ENCODE peak calls at places on chromosomes 13 and 19, in four cellular contexts. One of them, this sample, is unnamed.

GRCh38 chr13:102042746-102043145 is 359.1 kb downstream of the FGF14 start:
- DNase-seq in breast epithelium: no peak
- DNase-seq in endodermal cell: no peak
- DNase-seq in AG09309: no peak
- DNase-seq in this sample: no peak

GRCh38 chr19:46515879-46516350 is 20.2 kb upstream of the PNMA8B start:
- DNase-seq in breast epithelium: no peak
- DNase-seq in AG09309: no peak
- DNase-seq in endodermal cell: no peak
- DNase-seq in this sample: no peak

GRCh38 chr13:76038920-76039716 is 403.0 kb downstream of the LMO7 start:
- DNase-seq in breast epithelium: no peak
- DNase-seq in endodermal cell: peak; percentile 73
- DNase-seq in AG09309: no peak
- DNase-seq in this sample: no peak

GRCh38 chr13:26749285-26749684 is 11.3 kb downstream of the GPR12 start:
- DNase-seq in endodermal cell: peak; percentile 72
- DNase-seq in AG09309: no peak
- DNase-seq in breast epithelium: no peak
- DNase-seq in this sample: no peak

GRCh38 chr19:3636962-3637361 is 10.4 kb upstream of the CACTIN start:
- DNase-seq in breast epithelium: no peak
- DNase-seq in AG09309: no peak
- DNase-seq in endodermal cell: no peak
- DNase-seq in this sample: no peak

GRCh38 chr19:43691755-43692154 is 21.8 kb upstream of the PLAUR start:
- DNase-seq in breast epithelium: no peak
- DNase-seq in AG09309: no peak
- DNase-seq in endodermal cell: no peak
- DNase-seq in this sample: no peak

GRCh38 chr13:33032037-33032625 is 15.9 kb downstream of the KL start:
- DNase-seq in breast epithelium: no peak
- DNase-seq in AG09309: peak; percentile 34
- DNase-seq in endodermal cell: no peak
- DNase-seq in this sample: no peak

GRCh38 chr19:35716985-35717664 is 678 bp upstream of the KMT2B start:
- DNase-seq in endodermal cell: peak; percentile 99
- DNase-seq in breast epithelium: peak; percentile 93
- DNase-seq in AG09309: peak; percentile 33
- DNase-seq in this sample: peak; percentile 84

GRCh38 chr19:8305798-8306197 is 2.4 kb downstream of the CD320 start:
- DNase-seq in breast epithelium: peak; percentile 14
- DNase-seq in endodermal cell: no peak
- DNase-seq in AG09309: no peak
- DNase-seq in this sample: no peak

GRCh38 chr13:23558675-23559536 is 11.3 kb upstream of the TNFRSF19 start:
- DNase-seq in breast epithelium: no peak
- DNase-seq in endodermal cell: no peak
- DNase-seq in AG09309: peak; percentile 76
- DNase-seq in this sample: no peak

GRCh38 chr19:7340959-7341837 is 7.5 kb upstream of the ARHGEF18 start:
- DNase-seq in breast epithelium: peak; percentile 73
- DNase-seq in endodermal cell: peak; percentile 98
- DNase-seq in AG09309: no peak
- DNase-seq in this sample: peak; percentile 28

GRCh38 chr19:17671906-17672305 is 16.2 kb downstream of the UNC13A start:
- DNase-seq in endodermal cell: peak; percentile 84
- DNase-seq in AG09309: no peak
- DNase-seq in breast epithelium: no peak
- DNase-seq in this sample: no peak

GRCh38 chr19:5212101-5212500 is 128.5 kb downstream of the PTPRS start:
- DNase-seq in breast epithelium: no peak
- DNase-seq in endodermal cell: no peak
- DNase-seq in AG09309: no peak
- DNase-seq in this sample: no peak

GRCh38 chr13:42123600-42123999 is 75.2 kb downstream of the DGKH start:
- DNase-seq in breast epithelium: no peak
- DNase-seq in AG09309: no peak
- DNase-seq in endodermal cell: no peak
- DNase-seq in this sample: no peak

GRCh38 chr19:24159707-24160106 is 72.7 kb downstream of the ZNF254 start:
- DNase-seq in endodermal cell: peak; percentile 37
- DNase-seq in breast epithelium: no peak
- DNase-seq in AG09309: no peak
- DNase-seq in this sample: peak; percentile 40

GRCh38 chr19:17902701-17903100 is 30.1 kb upstream of the CCDC124 start:
- DNase-seq in endodermal cell: no peak
- DNase-seq in AG09309: peak; percentile 31
- DNase-seq in breast epithelium: no peak
- DNase-seq in this sample: no peak

GRCh38 chr19:51948979-51949378 is 21.7 kb downstream of the ZNF613 start:
- DNase-seq in endodermal cell: no peak
- DNase-seq in breast epithelium: no peak
- DNase-seq in AG09309: no peak
- DNase-seq in this sample: no peak

GRCh38 chr19:42267644-42268141 is 1.4 kb upstream of the CIC start:
- DNase-seq in endodermal cell: no peak
- DNase-seq in AG09309: no peak
- DNase-seq in breast epithelium: no peak
- DNase-seq in this sample: no peak

GRCh38 chr13:44331912-44332840 is 41.4 kb upstream of the SERP2 start:
- DNase-seq in AG09309: no peak
- DNase-seq in endodermal cell: no peak
- DNase-seq in breast epithelium: no peak
- DNase-seq in this sample: no peak

GRCh38 chr19:46755077-46755852 is 9.0 kb upstream of the STRN4 start:
- DNase-seq in endodermal cell: no peak
- DNase-seq in breast epithelium: no peak
- DNase-seq in AG09309: peak; percentile 25
- DNase-seq in this sample: no peak

GRCh38 chr19:41995959-41996797 is 2.1 kb upstream of the ATP1A3 start:
- DNase-seq in AG09309: no peak
- DNase-seq in endodermal cell: peak; percentile 78
- DNase-seq in breast epithelium: no peak
- DNase-seq in this sample: no peak

GRCh38 chr13:62837895-62838294 is 1422.2 kb upstream of the PCDH20 start:
- DNase-seq in AG09309: no peak
- DNase-seq in endodermal cell: no peak
- DNase-seq in breast epithelium: no peak
- DNase-seq in this sample: no peak

GRCh38 chr19:50547385-50548190 is 20.6 kb downstream of the LRRC4B start:
- DNase-seq in AG09309: no peak
- DNase-seq in endodermal cell: peak; percentile 47
- DNase-seq in breast epithelium: no peak
- DNase-seq in this sample: no peak

GRCh38 chr13:37457594-37457993 is 141.0 kb downstream of the POSTN start:
- DNase-seq in breast epithelium: no peak
- DNase-seq in endodermal cell: no peak
- DNase-seq in AG09309: no peak
- DNase-seq in this sample: no peak

GRCh38 chr19:15015946-15016542 is 33.2 kb upstream of the CASP14 start:
- DNase-seq in AG09309: no peak
- DNase-seq in breast epithelium: no peak
- DNase-seq in endodermal cell: peak; percentile 82
- DNase-seq in this sample: no peak

GRCh38 chr13:73162912-73163911 is 104.4 kb downstream of the KLF5 start:
- DNase-seq in AG09309: no peak
- DNase-seq in endodermal cell: no peak
- DNase-seq in breast epithelium: no peak
- DNase-seq in this sample: no peak

GRCh38 chr13:24230428-24231072 is 70.0 kb downstream of the SPATA13 start:
- DNase-seq in endodermal cell: no peak
- DNase-seq in breast epithelium: no peak
- DNase-seq in AG09309: no peak
- DNase-seq in this sample: no peak

GRCh38 chr13:81304121-81304659 is 963.3 kb upstream of the SPRY2 start:
- DNase-seq in AG09309: no peak
- DNase-seq in endodermal cell: no peak
- DNase-seq in breast epithelium: no peak
- DNase-seq in this sample: no peak

GRCh38 chr13:66021846-66022245 is 1208.3 kb downstream of the PCDH9 start:
- DNase-seq in breast epithelium: no peak
- DNase-seq in AG09309: no peak
- DNase-seq in endodermal cell: no peak
- DNase-seq in this sample: no peak

GRCh38 chr19:16449330-16449961 is 22.3 kb downstream of the EPS15L1 start:
- DNase-seq in breast epithelium: no peak
- DNase-seq in endodermal cell: no peak
- DNase-seq in AG09309: no peak
- DNase-seq in this sample: no peak

GRCh38 chr19:4518345-4519171 is at the start of gene PLIN4:
- DNase-seq in endodermal cell: peak; percentile 77
- DNase-seq in breast epithelium: peak; percentile 62
- DNase-seq in AG09309: no peak
- DNase-seq in this sample: no peak

GRCh38 chr19:55027472-55028337 is 10.4 kb downstream of the GP6 start:
- DNase-seq in breast epithelium: no peak
- DNase-seq in AG09309: no peak
- DNase-seq in endodermal cell: no peak
- DNase-seq in this sample: peak; percentile 46

GRCh38 chr19:52522555-52522954 is 4.9 kb upstream of the ZNF808 start:
- DNase-seq in endodermal cell: peak; percentile 58
- DNase-seq in breast epithelium: no peak
- DNase-seq in AG09309: no peak
- DNase-seq in this sample: no peak

GRCh38 chr13:34017231-34017630 is 199.3 kb downstream of the RFC3 start:
- DNase-seq in breast epithelium: no peak
- DNase-seq in AG09309: no peak
- DNase-seq in endodermal cell: no peak
- DNase-seq in this sample: no peak

GRCh38 chr19:39829702-39830275 is 4.2 kb downstream of the DYRK1B start:
- DNase-seq in endodermal cell: no peak
- DNase-seq in breast epithelium: no peak
- DNase-seq in AG09309: no peak
- DNase-seq in this sample: no peak
- H3K4me3 ChIP-seq in endodermal cell: no peak overlapping the region
- H3K4me3 ChIP-seq in breast epithelium: no peak overlapping the region
- H3K4me3 ChIP-seq in AG09309: no peak overlapping the region
- H3K4me3 ChIP-seq in this sample: no peak overlapping the region

DNA sequence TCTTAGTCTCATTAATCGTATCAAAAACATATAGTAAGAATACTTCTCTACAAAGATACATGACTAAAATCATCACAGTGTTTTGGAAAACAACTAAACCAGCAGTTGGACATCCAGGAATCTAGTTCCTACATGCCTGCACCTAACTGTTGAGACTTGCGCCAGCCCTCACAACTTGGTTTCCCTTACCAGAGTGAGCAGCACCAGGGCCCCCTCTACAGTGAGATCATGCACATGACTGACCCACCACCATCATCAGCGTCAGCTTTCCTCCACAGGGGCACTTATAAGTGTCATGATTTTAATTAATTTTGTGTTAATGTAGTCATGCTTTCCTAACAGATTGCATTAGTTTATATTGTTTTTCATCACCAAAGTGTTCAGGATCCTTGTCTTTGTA is 1322.0 kb downstream of the EFNB2 start:
- DNase-seq in endodermal cell: peak; percentile 60
- DNase-seq in AG09309: no peak
- DNase-seq in breast epithelium: no peak
- DNase-seq in this sample: no peak
- TF ChIP-seq CTCF in endodermal cell: peak; percentile 60
- TF ChIP-seq CTCF in AG09309: no peak
- TF ChIP-seq CTCF in breast epithelium: no peak
- TF ChIP-seq CTCF in this sample: no peak

GRCh38 chr13:52155177-52155576 is 4.2 kb downstream of the NEK3 start:
- DNase-seq in AG09309: no peak
- DNase-seq in endodermal cell: no peak
- DNase-seq in breast epithelium: no peak
- DNase-seq in this sample: no peak
- H3K4me3 ChIP-seq in AG09309: no peak overlapping the region
- H3K4me3 ChIP-seq in endodermal cell: no peak overlapping the region
- H3K4me3 ChIP-seq in breast epithelium: no peak overlapping the region
- H3K4me3 ChIP-seq in this sample: no peak overlapping the region

GRCh38 chr13:113526466-113527220 is 36.1 kb upstream of the DCUN1D2 start:
- DNase-seq in breast epithelium: peak; percentile 9
- DNase-seq in AG09309: no peak
- DNase-seq in endodermal cell: no peak
- DNase-seq in this sample: no peak
- TF ChIP-seq CTCF in breast epithelium: no peak
- TF ChIP-seq CTCF in AG09309: no peak
- TF ChIP-seq CTCF in endodermal cell: no peak
- TF ChIP-seq CTCF in this sample: no peak

This sample was measured in LNCaP clone FGC.